ENCODE peak calls at places on chromosomes 12 and 14, in four cellular contexts. One of them, this sample, is unnamed.

GRCh38 chr14:49134940-49135339 is 451.2 kb downstream of the RPS29 start:
- DNase-seq in GM12878: no peak
- DNase-seq in HepG2: no peak
- DNase-seq in K562: no peak
- DNase-seq in this sample: no peak

GRCh38 chr14:48709277-48709785 is 876.8 kb downstream of the RPS29 start:
- DNase-seq in GM12878: no peak
- DNase-seq in K562: no peak
- DNase-seq in HepG2: no peak
- DNase-seq in this sample: no peak

GRCh38 chr14:75402867-75403413 is 24.9 kb upstream of the JDP2 start:
- DNase-seq in HepG2: no peak
- DNase-seq in GM12878: no peak
- DNase-seq in K562: no peak
- DNase-seq in this sample: no peak

GRCh38 chr12:23949212-23950010 is at the start of gene SOX5:
- DNase-seq in K562: peak
- DNase-seq in HepG2: peak
- DNase-seq in GM12878: no peak
- DNase-seq in this sample: peak

GRCh38 chr12:130838284-130838950 is 633 bp downstream of the STX2 start:
- DNase-seq in GM12878: no peak
- DNase-seq in HepG2: peak
- DNase-seq in K562: peak
- DNase-seq in this sample: no peak

GRCh38 chr14:64971452-64971889 is 665 bp downstream of the RAB15 start:
- DNase-seq in K562: no peak
- DNase-seq in HepG2: no peak
- DNase-seq in GM12878: no peak
- DNase-seq in this sample: no peak

GRCh38 chr12:123767613-123768012 is 5.5 kb downstream of the DNAH10 start:
- DNase-seq in GM12878: peak
- DNase-seq in HepG2: no peak
- DNase-seq in K562: no peak
- DNase-seq in this sample: no peak

GRCh38 chr12:113786107-113786506 is 180.0 kb downstream of the RBM19 start:
- DNase-seq in K562: no peak
- DNase-seq in GM12878: no peak
- DNase-seq in HepG2: peak
- DNase-seq in this sample: no peak

GRCh38 chr12:97960741-97961608 is 498.4 kb downstream of the RMST start:
- DNase-seq in K562: peak
- DNase-seq in HepG2: peak
- DNase-seq in GM12878: peak
- DNase-seq in this sample: no peak

GRCh38 chr12:117878598-117878997 is 90.2 kb downstream of the KSR2 start:
- DNase-seq in GM12878: no peak
- DNase-seq in K562: no peak
- DNase-seq in HepG2: no peak
- DNase-seq in this sample: no peak

GRCh38 chr12:110458756-110459155 is 8.6 kb upstream of the ARPC3 start:
- DNase-seq in K562: no peak
- DNase-seq in HepG2: no peak
- DNase-seq in GM12878: no peak
- DNase-seq in this sample: no peak

GRCh38 chr12:79482323-79482722 is 208.4 kb downstream of the PAWR start:
- DNase-seq in HepG2: no peak
- DNase-seq in GM12878: no peak
- DNase-seq in K562: no peak
- DNase-seq in this sample: peak

GRCh38 chr12:91523831-91524230 is 341.2 kb upstream of the DCN start:
- DNase-seq in K562: no peak
- DNase-seq in HepG2: no peak
- DNase-seq in GM12878: no peak
- DNase-seq in this sample: no peak

GRCh38 chr12:25099010-25099409 is 96.0 kb downstream of the DNAI7 start:
- DNase-seq in HepG2: no peak
- DNase-seq in K562: no peak
- DNase-seq in GM12878: no peak
- DNase-seq in this sample: no peak

GRCh38 chr12:93441111-93441616 is 583 bp downstream of the UBE2N start:
- DNase-seq in HepG2: no peak
- DNase-seq in K562: no peak
- DNase-seq in GM12878: no peak
- DNase-seq in this sample: no peak

GRCh38 chr12:18414671-18415070 is 153.4 kb downstream of the PIK3C2G start:
- DNase-seq in GM12878: no peak
- DNase-seq in HepG2: no peak
- DNase-seq in K562: no peak
- DNase-seq in this sample: no peak

GRCh38 chr12:5665615-5666014 is 233.7 kb downstream of the NTF3 start:
- DNase-seq in K562: no peak
- DNase-seq in HepG2: no peak
- DNase-seq in GM12878: no peak
- DNase-seq in this sample: no peak

GRCh38 chr12:62435337-62436163 is 31.1 kb upstream of the MON2 start:
- DNase-seq in HepG2: peak
- DNase-seq in K562: no peak
- DNase-seq in GM12878: no peak
- DNase-seq in this sample: peak

GRCh38 chr12:103877934-103878510 is 37.0 kb upstream of the NT5DC3 start:
- DNase-seq in K562: peak
- DNase-seq in GM12878: peak
- DNase-seq in HepG2: peak
- DNase-seq in this sample: peak

GRCh38 chr12:22729898-22730443 is 105.0 kb downstream of the ETNK1 start:
- DNase-seq in GM12878: no peak
- DNase-seq in HepG2: no peak
- DNase-seq in K562: no peak
- DNase-seq in this sample: no peak

GRCh38 chr14:26841920-26842741 is 244.3 kb upstream of the NOVA1 start:
- DNase-seq in GM12878: no peak
- DNase-seq in K562: no peak
- DNase-seq in HepG2: peak
- DNase-seq in this sample: no peak

GRCh38 chr14:88618476-88618875 is 55.6 kb downstream of the ZC3H14 start:
- DNase-seq in K562: no peak
- DNase-seq in GM12878: no peak
- DNase-seq in HepG2: no peak
- DNase-seq in this sample: no peak

GRCh38 chr14:81710232-81710845 is 176.7 kb upstream of the SEL1L start:
- DNase-seq in K562: no peak
- DNase-seq in HepG2: peak
- DNase-seq in GM12878: peak
- DNase-seq in this sample: no peak

GRCh38 chr12:25796523-25797000 is 161.9 kb upstream of the RASSF8 start:
- DNase-seq in GM12878: no peak
- DNase-seq in K562: no peak
- DNase-seq in HepG2: no peak
- DNase-seq in this sample: no peak

GRCh38 chr12:120015313-120015712 is 26.3 kb downstream of the BICDL1 start:
- DNase-seq in GM12878: peak
- DNase-seq in K562: no peak
- DNase-seq in HepG2: no peak
- DNase-seq in this sample: no peak

GRCh38 chr12:130747867-130748740 is 32.0 kb upstream of the RIMBP2 start:
- DNase-seq in K562: peak
- DNase-seq in HepG2: peak
- DNase-seq in GM12878: no peak
- DNase-seq in this sample: peak

GRCh38 chr12:10851243-10851858 is 2.1 kb upstream of the PRR4 start:
- DNase-seq in GM12878: no peak
- DNase-seq in K562: no peak
- DNase-seq in HepG2: no peak
- DNase-seq in this sample: no peak

GRCh38 chr14:61269321-61270083 is 11.6 kb downstream of the TMEM30B start:
- DNase-seq in GM12878: peak
- DNase-seq in K562: peak
- DNase-seq in HepG2: peak
- DNase-seq in this sample: no peak

GRCh38 chr12:79618848-79619404 is 71.8 kb downstream of the PAWR start:
- DNase-seq in HepG2: no peak
- DNase-seq in K562: no peak
- DNase-seq in GM12878: no peak
- DNase-seq in this sample: no peak

GRCh38 chr14:89407856-89408255 is 9.2 kb downstream of the FOXN3 start:
- DNase-seq in K562: no peak
- DNase-seq in HepG2: no peak
- DNase-seq in GM12878: no peak
- DNase-seq in this sample: no peak

GRCh38 chr14:33776871-33777270 is 174.0 kb downstream of the EGLN3 start:
- DNase-seq in K562: no peak
- DNase-seq in HepG2: no peak
- DNase-seq in GM12878: no peak
- DNase-seq in this sample: no peak

GRCh38 chr14:33780035-33780434 is 170.8 kb downstream of the EGLN3 start:
- DNase-seq in HepG2: no peak
- DNase-seq in K562: no peak
- DNase-seq in GM12878: no peak
- DNase-seq in this sample: no peak

GRCh38 chr14:33774866-33775519 is 175.9 kb downstream of the EGLN3 start:
- DNase-seq in K562: no peak
- DNase-seq in GM12878: no peak
- DNase-seq in HepG2: no peak
- DNase-seq in this sample: no peak

GRCh38 chr14:33774161-33774560 is 176.7 kb downstream of the EGLN3 start:
- DNase-seq in GM12878: no peak
- DNase-seq in HepG2: no peak
- DNase-seq in K562: no peak
- DNase-seq in this sample: no peak

DNA sequence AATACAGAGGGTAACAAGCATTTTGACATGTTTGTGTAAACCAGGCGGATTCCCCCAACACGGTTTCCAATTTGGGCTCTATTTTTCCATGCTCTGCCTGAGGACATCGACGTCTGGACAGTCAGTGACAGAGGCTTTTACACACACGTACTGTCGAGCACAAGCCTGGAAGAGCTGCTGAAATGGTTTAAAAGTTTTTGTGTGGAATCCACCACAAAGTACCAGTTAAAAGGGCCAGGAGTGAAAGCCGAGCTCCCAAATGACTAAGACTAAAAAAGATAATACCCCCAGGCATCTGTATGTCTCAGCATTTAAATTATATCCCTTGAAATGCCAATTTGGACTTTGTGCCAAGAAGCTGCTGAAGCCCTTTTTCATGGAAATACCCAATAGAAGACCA is 173.2 kb downstream of the EGLN3 start:
- DNase-seq in HepG2: no peak
- DNase-seq in K562: no peak
- DNase-seq in GM12878: no peak
- DNase-seq in this sample: no peak
- TF ChIP-seq BRCA1 in HepG2: no peak
- TF ChIP-seq BRCA1 in K562: no peak
- TF ChIP-seq BRCA1 in GM12878: no peak
- TF ChIP-seq BRCA1 in this sample: no peak

DNA sequence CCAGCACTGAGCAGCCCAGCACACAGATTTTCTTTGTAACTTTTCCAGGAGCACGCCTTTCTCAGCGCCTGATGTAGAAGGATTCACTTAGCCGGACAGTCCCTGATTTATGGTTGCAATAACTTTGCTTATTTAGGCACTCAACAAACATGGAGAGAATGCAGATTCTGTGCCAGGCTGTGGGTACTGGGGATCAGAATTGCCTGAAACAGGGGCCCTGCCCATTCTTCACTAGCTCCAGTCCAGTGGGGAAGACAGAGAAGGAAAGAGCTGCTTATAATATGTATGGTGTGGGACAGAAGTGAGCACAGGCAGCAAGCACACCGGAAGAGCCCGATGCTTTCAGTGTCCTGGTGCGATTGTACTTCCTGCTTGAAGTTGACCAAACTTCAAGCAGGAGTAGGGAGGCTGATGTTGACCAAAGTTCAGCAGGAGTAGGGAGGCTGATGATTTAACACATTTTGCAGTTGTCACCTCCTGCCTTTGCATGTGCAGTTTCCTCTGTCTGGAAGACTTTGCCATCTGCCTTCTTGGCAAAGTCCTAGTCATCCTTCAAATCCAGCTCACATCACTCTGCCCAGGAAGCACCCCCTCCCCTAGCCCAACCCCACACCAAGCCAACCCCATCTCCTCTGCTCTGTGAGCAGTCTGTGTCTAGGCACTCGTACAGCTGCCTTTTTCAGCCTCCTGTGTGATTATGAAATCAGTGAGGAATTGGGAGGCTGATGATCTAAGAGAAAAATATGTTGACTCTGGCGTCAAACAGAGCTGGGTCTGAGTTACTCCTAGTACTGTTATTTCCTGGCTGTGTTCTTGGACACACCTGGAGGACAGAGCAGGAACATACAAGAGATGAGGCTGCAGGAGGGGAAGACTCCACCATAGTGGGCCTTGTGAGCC is 12.0 kb upstream of the PRIMA1 start:
- DNase-seq in K562: no peak
- DNase-seq in HepG2: peak
- DNase-seq in GM12878: no peak
- DNase-seq in this sample: no peak
- H2AFZ ChIP-seq in K562: no peak
- H2AFZ ChIP-seq in HepG2: peak
- H2AFZ ChIP-seq in GM12878: no peak
- H2AFZ ChIP-seq in this sample: no peak

GRCh38 chr14:93075891-93076290 is 39.8 kb downstream of the ITPK1 start:
- DNase-seq in K562: no peak
- DNase-seq in HepG2: no peak
- DNase-seq in GM12878: no peak
- DNase-seq in this sample: no peak

GRCh38 chr14:93072659-93073365 is 42.9 kb downstream of the ITPK1 start:
- DNase-seq in HepG2: no peak
- DNase-seq in K562: no peak
- DNase-seq in GM12878: peak
- DNase-seq in this sample: no peak

GRCh38 chr14:93076755-93077154 is 39.0 kb downstream of the ITPK1 start:
- DNase-seq in HepG2: no peak
- DNase-seq in K562: no peak
- DNase-seq in GM12878: no peak
- DNase-seq in this sample: no peak

GRCh38 chr14:93073833-93074769 is 41.6 kb downstream of the ITPK1 start:
- DNase-seq in K562: no peak
- DNase-seq in HepG2: peak
- DNase-seq in GM12878: no peak
- DNase-seq in this sample: no peak

DNA sequence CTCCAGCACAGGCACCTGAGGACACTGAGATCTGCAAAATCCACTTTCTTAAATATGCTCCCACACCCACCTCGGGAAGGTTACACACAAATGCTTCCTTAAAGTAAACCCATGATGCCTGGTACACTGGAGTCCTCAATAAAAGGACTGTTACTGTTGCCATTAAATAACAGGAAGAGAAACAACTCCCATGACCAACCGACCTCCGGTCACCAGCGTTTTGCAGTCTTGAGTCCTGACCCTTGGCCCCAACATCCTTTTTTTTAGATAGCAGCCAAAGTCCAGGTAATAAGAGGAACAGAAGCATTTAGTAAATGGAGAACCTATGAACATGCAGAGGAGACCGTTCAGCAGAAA is 42.4 kb downstream of the ITPK1 start:
- DNase-seq in HepG2: no peak
- DNase-seq in K562: no peak
- DNase-seq in GM12878: no peak
- DNase-seq in this sample: no peak
- TF ChIP-seq BRCA1 in HepG2: no peak
- TF ChIP-seq BRCA1 in K562: no peak
- TF ChIP-seq BRCA1 in GM12878: no peak
- TF ChIP-seq BRCA1 in this sample: no peak

GRCh38 chr12:1529862-1530591 is 64.4 kb downstream of the FBXL14 start:
- DNase-seq in K562: peak
- DNase-seq in GM12878: no peak
- DNase-seq in HepG2: no peak
- DNase-seq in this sample: no peak
- H2AFZ ChIP-seq in K562: peak
- H2AFZ ChIP-seq in GM12878: peak
- H2AFZ ChIP-seq in HepG2: no peak
- H2AFZ ChIP-seq in this sample: no peak